ENCODE peak calls at places on chromosomes 11 and 22, in seven cellular contexts. V, Q, T, L, U, A and O are unnamed samples.

GRCh38 chr11:73429121-73429740 is 53.0 kb downstream of the RELT start:
- DNase-seq in T (no peak), Q (no peak), V (no peak), U (no peak), L (no peak), A (no peak), O (no peak)

GRCh38 chr22:29313126-29314071 is 2.1 kb downstream of the RASL10A start:
- DNase-seq in L (no peak), V (no peak), Q (no peak), A (peak), U (peak), T (no peak), O (peak)

GRCh38 chr11:125980421-125980820 is 34.6 kb downstream of the VSIG10L2 start:
- DNase-seq in V (no peak), T (no peak), Q (no peak), L (no peak), U (no peak), A (no peak), O (no peak)

GRCh38 chr11:118111019-118111743 is 24.4 kb upstream of the SMIM35 start:
- DNase-seq in T (no peak), Q (no peak), V (no peak), L (no peak), A (no peak), U (no peak), O (no peak)

GRCh38 chr11:44572884-44573283 is 7.4 kb downstream of the CD82 start:
- DNase-seq in L (no peak), U (peak), A (no peak), Q (no peak), V (no peak), T (no peak), O (no peak)

GRCh38 chr22:25497269-25497668 is 67.2 kb upstream of the GRK3 start:
- DNase-seq in A (no peak), V (no peak), Q (no peak), L (no peak), T (no peak), U (no peak), O (no peak)

GRCh38 chr11:102138223-102138622 is 28.0 kb downstream of the YAP1 start:
- DNase-seq in V (no peak), A (no peak), L (no peak), U (no peak), Q (no peak), T (no peak), O (no peak)

GRCh38 chr11:104333977-104334376 is 170.0 kb upstream of the PDGFD start:
- DNase-seq in Q (no peak), L (no peak), A (no peak), V (no peak), T (no peak), U (no peak), O (no peak)

GRCh38 chr11:81596709-81597108 is 1137.0 kb downstream of the FAM181B start:
- DNase-seq in A (no peak), L (no peak), V (no peak), U (no peak), T (peak), Q (no peak), O (no peak)

GRCh38 chr11:121237686-121238658 is 54.6 kb upstream of the SC5D start:
- DNase-seq in U (no peak), L (no peak), T (no peak), Q (no peak), A (no peak), V (no peak), O (no peak)

GRCh38 chr11:99244613-99245012 is 223.9 kb downstream of the CNTN5 start:
- DNase-seq in T (no peak), U (no peak), V (no peak), A (no peak), Q (no peak), L (no peak), O (no peak)

GRCh38 chr11:65412271-65413076 is 10.1 kb upstream of the NEAT1 start:
- DNase-seq in U (no peak), Q (no peak), L (no peak), T (no peak), V (peak), A (peak), O (no peak)